ENCODE peak calls at places on chromosomes 2 and 18, in four cellular contexts. M, H, N and Y are unnamed samples.

GRCh38 chr2:7012141-7012809 is 95.1 kb downstream of the RNF144A start:
- DNase-seq in M (no peak), H (no peak), N (no peak), Y (peak; percentile 71)

GRCh38 chr2:174597347-174598047 is at the start of gene WIPF1:
- DNase-seq in M (no peak), H (peak; percentile 66), N (no peak), Y (peak; percentile 83)

GRCh38 chr2:240920783-240921231 is 14.7 kb downstream of the CROCC2 start:
- DNase-seq in M (no peak), H (no peak), N (peak; percentile 10), Y (no peak)

GRCh38 chr2:137000790-137001189 is 235.4 kb downstream of the THSD7B start:
- DNase-seq in M (no peak), H (no peak), N (no peak), Y (no peak)

GRCh38 chr2:72961853-72962468 is 44.6 kb downstream of the EMX1 start:
- DNase-seq in M (no peak), H (no peak), N (no peak), Y (no peak)

GRCh38 chr18:7608798-7609197 is 41.7 kb downstream of the PTPRM start:
- DNase-seq in M (no peak), H (no peak), N (no peak), Y (peak; percentile 56)

GRCh38 chr2:20593072-20594034 is 57.5 kb downstream of the HS1BP3 start:
- DNase-seq in M (no peak), H (peak; percentile 73), N (peak; percentile 73), Y (peak; percentile 91)

GRCh38 chr2:172085460-172086159 is at the start of gene DLX1:
- DNase-seq in M (no peak), H (no peak), N (no peak), Y (no peak)

GRCh38 chr18:57059366-57059765 is 87.5 kb upstream of the BOD1L2 start:
- DNase-seq in M (no peak), H (no peak), N (no peak), Y (no peak)

GRCh38 chr2:127551221-127551930 is 15.9 kb downstream of the MYO7B start:
- DNase-seq in M (no peak), H (no peak), N (no peak), Y (no peak)

GRCh38 chr2:110873056-110873502 is 140.7 kb downstream of the ACOXL start:
- DNase-seq in M (no peak), H (no peak), N (no peak), Y (no peak)

GRCh38 chr2:169565686-169566085 is 8.0 kb downstream of the FASTKD1 start:
- DNase-seq in M (no peak), H (no peak), N (no peak), Y (no peak)

GRCh38 chr2:217614498-217614897 is 388.3 kb downstream of the TNS1 start:
- DNase-seq in M (no peak), H (no peak), N (no peak), Y (no peak)

GRCh38 chr2:74703373-74703772 is 49.3 kb downstream of the SEMA4F start:
- DNase-seq in M (no peak), H (no peak), N (no peak), Y (no peak)

GRCh38 chr18:48023334-48024008 is 93.0 kb upstream of the SMAD2 start:
- DNase-seq in M (peak; percentile 52), H (peak; percentile 45), N (peak; percentile 79), Y (peak; percentile 81)

GRCh38 chr2:238387376-238387775 is 39.4 kb upstream of the ASB1 start:
- DNase-seq in M (no peak), H (no peak), N (no peak), Y (no peak)

GRCh38 chr2:171523339-171523931 is 1.2 kb downstream of the CYBRD1 start:
- DNase-seq in M (peak; percentile 38), H (peak; percentile 87), N (peak; percentile 83), Y (peak; percentile 77)

GRCh38 chr18:32975501-32975900 is 202.7 kb upstream of the KLHL14 start:
- DNase-seq in M (no peak), H (no peak), N (no peak), Y (no peak)

GRCh38 chr2:202038471-202039277 is 5.0 kb downstream of the FZD7 start:
- DNase-seq in M (peak; percentile 29), H (no peak), N (no peak), Y (peak; percentile 65)

GRCh38 chr2:241733391-241734207 is 831 bp upstream of the D2HGDH start:
- DNase-seq in M (no peak), H (no peak), N (no peak), Y (no peak)

GRCh38 chr2:219886615-219887014 is 259.2 kb downstream of the SLC4A3 start:
- DNase-seq in M (no peak), H (no peak), N (no peak), Y (no peak)

GRCh38 chr2:95386031-95386430 is 16.5 kb upstream of the FAHD2A start:
- DNase-seq in M (no peak), H (no peak), N (no peak), Y (no peak)

GRCh38 chr2:46470114-46470628 is 9.2 kb upstream of the TMEM247 start:
- DNase-seq in M (no peak), H (no peak), N (no peak), Y (no peak)

GRCh38 chr2:186484062-186484735 is 1.9 kb upstream of the ZC3H15 start:
- DNase-seq in M (no peak), H (no peak), N (no peak), Y (no peak)

GRCh38 chr2:7417845-7418244 is 500.6 kb downstream of the RNF144A start:
- DNase-seq in M (no peak), H (no peak), N (no peak), Y (no peak)

GRCh38 chr18:23887035-23887434 is 127.5 kb upstream of the TTC39C start:
- DNase-seq in M (no peak), H (no peak), N (no peak), Y (no peak)

GRCh38 chr2:203804766-203805484 is 62.6 kb upstream of the CTLA4 start:
- DNase-seq in M (no peak), H (no peak), N (no peak), Y (peak; percentile 79)

GRCh38 chr2:203800783-203801182 is 66.8 kb upstream of the CTLA4 start:
- DNase-seq in M (no peak), H (no peak), N (no peak), Y (no peak)

GRCh38 chr2:203803046-203803429 is 64.5 kb upstream of the CTLA4 start:
- DNase-seq in M (no peak), H (no peak), N (no peak), Y (no peak)

GRCh38 chr2:203804070-203804469 is 63.5 kb upstream of the CTLA4 start:
- DNase-seq in M (no peak), H (no peak), N (no peak), Y (peak; percentile 100)

DNA sequence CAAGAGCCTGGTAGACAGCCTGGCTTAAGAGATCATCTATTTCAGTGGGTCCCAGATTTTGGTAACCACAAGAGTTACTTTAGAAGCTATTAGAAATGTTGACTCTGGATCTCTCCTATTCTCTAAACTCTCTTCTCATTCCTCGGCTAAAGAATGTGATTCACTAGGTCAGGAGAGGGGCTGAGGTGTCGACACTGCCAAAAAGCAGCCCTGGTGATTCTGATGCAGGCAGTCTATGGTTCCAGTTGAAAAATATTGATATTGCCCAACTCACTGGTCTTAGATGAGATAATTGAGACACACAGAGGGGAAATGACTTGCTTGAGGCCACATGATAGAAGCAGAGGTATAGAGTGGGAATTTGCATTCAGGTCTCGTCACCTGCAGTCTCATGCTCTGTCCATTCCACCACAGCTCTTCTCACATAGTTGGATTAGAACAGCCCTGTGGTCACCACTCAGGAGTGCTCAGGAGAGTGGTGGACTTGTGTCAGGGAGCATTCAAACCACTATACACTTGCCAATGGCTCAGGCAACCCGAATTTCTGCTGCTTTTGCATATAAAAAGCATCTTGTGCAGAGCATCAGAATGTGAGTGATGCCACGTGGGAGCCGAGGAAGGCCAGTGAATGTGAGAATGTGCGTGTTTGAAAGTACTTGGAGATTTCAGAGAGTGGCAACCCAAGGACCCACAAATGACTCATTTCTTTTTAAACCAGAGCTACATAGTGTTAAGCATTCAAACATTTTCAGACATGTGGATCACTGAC is 65.1 kb upstream of the CTLA4 start:
- DNase-seq in M (no peak), H (no peak), N (no peak), Y (peak; percentile 99)
- H3K27ac ChIP-seq in M (no peak overlapping the region), H (no peak overlapping the region), N (no peak overlapping the region), Y (peak overlapping the region; percentile 98)

DNA sequence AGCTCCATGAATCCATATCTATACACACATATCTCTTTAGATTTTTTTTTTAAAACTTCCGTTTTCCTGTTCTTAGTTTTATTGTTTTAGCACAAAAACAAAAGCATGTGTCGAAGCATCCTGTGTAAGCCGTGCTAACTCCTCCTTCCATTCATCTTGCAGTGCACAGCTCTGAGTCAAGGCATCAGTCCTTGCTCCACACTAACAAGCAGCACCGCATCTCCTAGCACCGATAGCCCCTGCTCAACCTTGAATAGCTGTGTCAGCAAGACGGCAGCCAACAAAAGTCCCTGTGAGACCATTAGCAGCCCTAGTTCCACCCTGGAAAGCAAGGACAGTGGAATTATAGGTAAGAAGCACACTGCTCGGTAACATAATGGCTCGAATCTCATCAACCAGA is 136.3 kb downstream of the WDSUB1 start:
- DNase-seq in M (no peak), H (peak; percentile 86), N (no peak), Y (peak; percentile 39)
- H3K4me1 ChIP-seq in M (peaks cover 52% of the 10 kb centered on the region), H (peaks cover 46% of the 10 kb centered on the region), N (no peaks in the 10 kb centered on the region), Y (peaks cover 18% of the 10 kb centered on the region)

GRCh38 chr2:64607381-64607780 is 46.3 kb downstream of the SERTAD2 start:
- DNase-seq in M (no peak), H (no peak), N (no peak), Y (no peak)

GRCh38 chr2:64610456-64610855 is 43.3 kb downstream of the SERTAD2 start:
- DNase-seq in M (no peak), H (no peak), N (no peak), Y (no peak)

GRCh38 chr2:64606495-64607363 is 47.0 kb downstream of the SERTAD2 start:
- DNase-seq in M (no peak), H (no peak), N (peak; percentile 93), Y (no peak)

GRCh38 chr2:64609229-64609994 is 44.3 kb downstream of the SERTAD2 start:
- DNase-seq in M (no peak), H (peak; percentile 31), N (peak; percentile 65), Y (no peak)

GRCh38 chr2:64608867-64609228 is 44.9 kb downstream of the SERTAD2 start:
- DNase-seq in M (no peak), H (peak; percentile 19), N (no peak), Y (no peak)
- H3K27ac ChIP-seq in M (no peak overlapping the region), H (no peak overlapping the region), N (no peak overlapping the region), Y (no peak overlapping the region)

DNA sequence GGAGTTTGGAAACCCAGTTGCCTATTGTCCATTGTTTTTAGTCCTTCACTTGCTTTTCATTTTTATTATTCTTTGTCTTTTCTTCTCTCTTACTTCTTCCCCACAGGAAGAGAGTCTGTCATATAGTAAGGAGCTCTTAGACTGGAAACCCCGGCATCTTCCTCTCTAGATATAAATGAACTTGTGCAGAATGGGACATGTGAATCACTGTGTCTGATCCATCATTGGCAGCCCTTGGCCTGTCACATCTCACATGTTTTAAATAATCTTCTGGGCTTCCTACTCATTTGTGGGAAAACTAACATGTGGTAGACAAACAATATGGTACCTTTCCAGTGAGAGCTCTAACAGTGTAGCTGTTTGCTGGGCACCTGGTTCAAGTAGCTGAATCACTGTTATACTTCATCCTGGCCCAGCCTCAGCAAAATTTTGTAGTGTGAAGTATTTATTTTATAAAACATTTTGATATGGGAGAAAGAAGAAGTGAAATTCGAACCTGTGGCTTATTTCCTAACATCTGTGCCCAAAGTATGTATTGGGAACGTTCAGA is 112.8 kb downstream of the PHLPP1 start:
- DNase-seq in M (no peak), H (peak; percentile 61), N (no peak), Y (peak; percentile 41)
- H3K4me1 ChIP-seq in M (peaks cover 5% of the 10 kb centered on the region), H (peaks cover 17% of the 10 kb centered on the region), N (peaks cover 7% of the 10 kb centered on the region), Y (no peaks in the 10 kb centered on the region)